ENCODE peak calls at places on chromosomes 2 and 18, in seven cellular contexts. T is PC-9, Y is left ventricle myocardium inferior, O is astrocyte, Z is brain microvascular endothelial cell, F is IMR-90, Q is A549. G is an unnamed sample.

GRCh38 chr2:134745546-134745945 is 26.7 kb upstream of the TMEM163 start:
- DNase-seq in T (no peak), Y (no peak), O (no peak), Z (no peak), F (no peak), Q (no peak), G (no peak)

GRCh38 chr2:165114345-165114943 is 89.4 kb downstream of the SCN3A start:
- DNase-seq in T (no peak), Y (no peak), O (peak), Z (peak), F (peak), Q (no peak), G (peak)

GRCh38 chr18:11310476-11311086 is 161.2 kb upstream of the PIEZO2 start:
- DNase-seq in T (no peak), Y (peak), O (no peak), Z (no peak), F (peak), Q (peak), G (no peak)

GRCh38 chr2:128233790-128234395 is 84.8 kb downstream of the HS6ST1 start:
- DNase-seq in T (no peak), Y (no peak), O (no peak), Z (no peak), F (no peak), Q (no peak), G (no peak)

GRCh38 chr2:151959203-151959602 is 131.0 kb upstream of the ARL5A start:
- DNase-seq in T (no peak), Y (no peak), O (no peak), Z (no peak), F (no peak), Q (no peak), G (no peak)

GRCh38 chr2:202007015-202008011 is 26.3 kb upstream of the FZD7 start:
- DNase-seq in T (no peak), Y (peak), O (no peak), Z (no peak), F (no peak), Q (no peak), G (no peak)

GRCh38 chr18:32427084-32427933 is 43.4 kb downstream of the GAREM1 start:
- DNase-seq in T (no peak), Y (no peak), O (peak), Z (no peak), F (no peak), Q (no peak), G (no peak)

GRCh38 chr2:236408090-236408489 is 143.9 kb upstream of the ASB18 start:
- DNase-seq in T (no peak), Y (no peak), O (no peak), Z (no peak), F (no peak), Q (no peak), G (no peak)

GRCh38 chr2:227524665-227525064 is 52.7 kb downstream of the AGFG1 start:
- DNase-seq in T (no peak), Y (no peak), O (no peak), Z (no peak), F (no peak), Q (no peak), G (no peak)

GRCh38 chr18:78743078-78743477 is 236.5 kb upstream of the SALL3 start:
- DNase-seq in T (no peak), Y (no peak), O (no peak), Z (no peak), F (no peak), Q (no peak), G (no peak)

GRCh38 chr2:15230599-15231192 is 330.4 kb downstream of the NBAS start:
- DNase-seq in T (no peak), Y (no peak), O (no peak), Z (no peak), F (no peak), Q (no peak), G (no peak)
- H3K27ac ChIP-seq in T (no peak), Y (no peak), O (no peak), Z (no peak), F (no peak), Q (no peak), G (no peak)

GRCh38 chr2:207318071-207318683 is 152.4 kb upstream of the KLF7 start:
- DNase-seq in T (no peak), Y (no peak), O (peak), Z (no peak), F (no peak), Q (no peak), G (no peak)

GRCh38 chr2:207320381-207321159 is 154.8 kb upstream of the KLF7 start:
- DNase-seq in T (no peak), Y (no peak), O (no peak), Z (no peak), F (peak), Q (peak), G (no peak)

GRCh38 chr2:207321504-207321903 is 155.8 kb upstream of the KLF7 start:
- DNase-seq in T (no peak), Y (no peak), O (no peak), Z (no peak), F (no peak), Q (no peak), G (no peak)

GRCh38 chr2:207317358-207317984 is 151.7 kb upstream of the KLF7 start:
- DNase-seq in T (no peak), Y (no peak), O (no peak), Z (no peak), F (peak), Q (peak), G (no peak)

DNA sequence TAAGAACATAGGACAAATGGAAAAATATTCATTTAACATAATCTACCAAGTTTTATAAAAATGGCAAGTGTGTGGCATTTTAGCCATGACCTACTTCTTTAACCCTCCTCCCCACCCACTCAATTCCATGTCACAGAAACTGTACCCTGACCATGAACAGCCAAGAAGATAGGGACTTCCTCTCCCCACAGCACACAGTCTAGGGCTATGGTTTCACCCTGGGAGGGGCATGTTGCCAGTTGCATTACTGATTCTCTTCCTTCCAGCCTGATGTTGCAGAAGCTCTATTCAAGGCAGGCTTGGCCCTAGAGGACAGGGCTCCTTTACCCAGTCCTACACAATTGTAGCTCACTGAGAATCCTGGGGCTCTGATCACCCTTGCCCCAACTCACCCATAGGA is 153.6 kb upstream of the KLF7 start:
- DNase-seq in T (no peak), Y (no peak), O (no peak), Z (no peak), F (no peak), Q (no peak), G (no peak)
- H3K27ac ChIP-seq in T (no peak), Y (no peak), O (no peak), Z (no peak), F (no peak), Q (peak), G (no peak)

GRCh38 chr2:190717306-190717705 is 68.4 kb downstream of the NAB1 start:
- DNase-seq in T (no peak), Y (no peak), O (no peak), Z (no peak), F (peak), Q (no peak), G (no peak)
- H3K27ac ChIP-seq in T (no peak), Y (no peak), O (no peak), Z (no peak), F (no peak), Q (no peak), G (no peak)

DNA sequence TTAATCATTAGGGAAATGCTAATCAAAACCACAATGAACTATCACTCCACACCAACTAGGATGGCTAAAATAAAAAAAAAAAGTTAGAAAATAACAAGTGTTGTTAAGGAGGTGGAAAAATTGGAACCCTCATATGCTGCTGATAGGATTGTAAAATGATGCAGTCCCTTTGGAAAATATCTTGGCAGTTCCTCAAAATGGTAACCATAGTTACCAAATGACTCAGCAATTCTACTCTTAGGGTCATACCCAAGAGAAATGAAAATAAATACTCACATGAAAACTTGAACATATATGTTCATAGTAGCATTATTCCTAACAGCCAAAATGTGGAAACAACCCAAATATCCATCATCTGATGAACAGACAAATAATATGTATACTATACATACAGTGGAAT is 15.7 kb upstream of the ACVR2A start:
- DNase-seq in T (peak), Y (no peak), O (peak), Z (peak), F (peak), Q (peak), G (no peak)
- H3K27ac ChIP-seq in T (peak), Y (no peak), O (no peak), Z (peak), F (no peak), Q (peak), G (no peak)

GRCh38 chr18:50877545-50878265 is 1.2 kb upstream of the ME2 start:
- DNase-seq in T (peak), Y (no peak), O (no peak), Z (no peak), F (no peak), Q (no peak), G (no peak)
- H3K27ac ChIP-seq in T (peak), Y (peak), O (no peak), Z (no peak), F (no peak), Q (peak), G (peak)

DNA sequence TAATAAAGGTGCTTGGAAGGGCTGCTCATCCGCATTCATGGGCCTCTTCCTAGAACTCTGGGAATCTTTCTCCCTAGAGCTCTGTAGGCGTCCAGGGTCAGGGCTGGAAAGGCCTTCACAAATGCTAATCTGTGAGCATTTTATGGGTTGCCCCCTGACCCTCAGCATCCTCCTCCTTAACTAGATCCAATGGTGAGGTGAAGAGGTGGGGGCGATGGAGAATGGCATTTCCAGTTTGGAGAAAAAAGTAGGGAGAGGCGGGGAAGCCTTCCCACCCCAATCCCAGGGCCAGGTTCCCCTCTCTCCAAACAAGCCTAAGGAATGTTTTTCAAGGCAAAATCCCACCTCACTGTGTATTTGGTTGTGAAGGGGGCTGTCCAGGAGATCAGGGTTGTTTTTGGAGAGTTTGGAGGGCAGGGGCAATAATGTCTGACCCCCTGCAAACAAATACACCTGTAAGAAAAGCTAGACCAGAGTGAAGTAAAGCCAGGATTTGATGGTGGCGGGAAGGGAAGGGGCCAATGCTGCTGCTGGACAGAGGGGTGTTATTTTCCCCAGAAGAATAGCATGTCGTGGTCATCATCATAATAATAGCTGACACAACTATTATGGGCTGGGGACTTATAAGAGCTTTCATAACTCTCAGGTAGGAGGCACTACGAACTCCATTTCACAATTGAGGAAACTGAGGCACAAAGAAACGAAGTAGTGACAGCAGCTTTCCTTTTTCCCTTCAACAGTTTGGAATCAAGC is 1.4 kb upstream of the MYCN start:
- DNase-seq in T (no peak), Y (no peak), O (no peak), Z (no peak), F (no peak), Q (no peak), G (no peak)
- H3K27ac ChIP-seq in T (no peak), Y (no peak), O (no peak), Z (no peak), F (no peak), Q (no peak), G (no peak)